ENCODE peak calls at places on chromosomes 13 and 19, in seven cellular contexts. N is neural crest cell, D is bronchial epithelial cell, G is M059J, Z is fibroblast of mammary gland, H is cardiac fibroblast, F is ACHN. J is an unnamed sample.
A peak's percentile ranks its signal among the peaks of the same experiment; 100 is the strongest.

GRCh38 chr13:19794552-19795143 is 11.9 kb upstream of the PSPC1 start:
- DNase-seq in N (no peak), D (peak; percentile 91), G (no peak), Z (no peak), H (no peak), F (no peak), J (no peak)

GRCh38 chr19:42024622-42025111 is 30.6 kb upstream of the ATP1A3 start:
- DNase-seq in N (no peak), D (no peak), G (peak; percentile 71), Z (no peak), H (peak; percentile 66), F (no peak), J (no peak)

GRCh38 chr13:43894438-43894837 is 14.7 kb downstream of the LACC1 start:
- DNase-seq in N (no peak), D (no peak), G (no peak), Z (no peak), H (no peak), F (peak; percentile 27), J (no peak)

GRCh38 chr13:38223093-38223492 is 126.6 kb upstream of the UFM1 start:
- DNase-seq in N (no peak), D (peak; percentile 26), G (peak; percentile 40), Z (peak; percentile 30), H (peak; percentile 59), F (peak; percentile 36), J (no peak)

GRCh38 chr13:30679483-30680330 is 55.6 kb upstream of the ALOX5AP start:
- DNase-seq in N (no peak), D (peak; percentile 41), G (peak; percentile 27), Z (peak; percentile 51), H (peak; percentile 62), F (peak; percentile 42), J (no peak)

GRCh38 chr19:53594811-53595509 is 36.8 kb upstream of the DPRX start:
- DNase-seq in N (no peak), D (no peak), G (no peak), Z (no peak), H (no peak), F (no peak), J (no peak)

GRCh38 chr19:14901675-14902260 is 15.8 kb upstream of the OR7A17 start:
- DNase-seq in N (no peak), D (peak; percentile 2), G (no peak), Z (no peak), H (no peak), F (no peak), J (no peak)

GRCh38 chr19:2266183-2266993 is 10.2 kb upstream of the JSRP1 start:
- DNase-seq in N (no peak), D (peak; percentile 53), G (peak; percentile 68), Z (peak; percentile 82), H (peak; percentile 89), F (no peak), J (no peak)

GRCh38 chr19:1062387-1063029 is 4.5 kb upstream of the ARHGAP45 start:
- DNase-seq in N (no peak), D (no peak), G (no peak), Z (no peak), H (no peak), F (no peak), J (no peak)

GRCh38 chr13:48741377-48741776 is 87.6 kb downstream of the CYSLTR2 start:
- DNase-seq in N (no peak), D (no peak), G (peak; percentile 23), Z (peak; percentile 59), H (peak; percentile 50), F (no peak), J (no peak)

GRCh38 chr13:40550130-40550529 is 116.3 kb downstream of the FOXO1 start:
- DNase-seq in N (no peak), D (peak; percentile 35), G (peak; percentile 33), Z (peak; percentile 79), H (no peak), F (no peak), J (no peak)

GRCh38 chr13:89057862-89058261 is 1386.7 kb downstream of the SLITRK5 start:
- DNase-seq in N (no peak), D (no peak), G (no peak), Z (no peak), H (no peak), F (no peak), J (no peak)

GRCh38 chr19:3360494-3361383 is 5.6 kb upstream of the NFIC start:
- DNase-seq in N (no peak), D (no peak), G (no peak), Z (peak; percentile 32), H (no peak), F (peak; percentile 33), J (peak; percentile 32)

GRCh38 chr19:38224014-38224862 is at the start of gene DPF1:
- DNase-seq in N (peak; percentile 84), D (peak; percentile 44), G (peak; percentile 86), Z (peak; percentile 55), H (peak; percentile 68), F (peak; percentile 78), J (no peak)

GRCh38 chr13:27374650-27375049 is 49.8 kb upstream of the GTF3A start:
- DNase-seq in N (peak; percentile 62), D (peak; percentile 77), G (peak; percentile 80), Z (peak; percentile 90), H (peak; percentile 85), F (peak; percentile 82), J (no peak)

GRCh38 chr19:44585371-44586141 is 27.8 kb upstream of the IGSF23 start:
- DNase-seq in N (no peak), D (peak; percentile 46), G (peak; percentile 92), Z (peak; percentile 42), H (peak; percentile 60), F (no peak), J (no peak)

GRCh38 chr19:57269515-57270250 is 10.6 kb upstream of the ZNF460 start:
- DNase-seq in N (no peak), D (peak; percentile 95), G (peak; percentile 94), Z (peak; percentile 89), H (peak; percentile 65), F (no peak), J (no peak)

GRCh38 chr13:110771194-110771593 is 57.7 kb downstream of the ING1 start:
- DNase-seq in N (no peak), D (no peak), G (peak; percentile 40), Z (peak; percentile 44), H (peak; percentile 41), F (no peak), J (no peak)

GRCh38 chr13:49652691-49653305 is 24.5 kb downstream of the ARL11 start:
- DNase-seq in N (peak; percentile 32), D (no peak), G (peak; percentile 26), Z (peak; percentile 49), H (peak; percentile 30), F (peak; percentile 29), J (no peak)

GRCh38 chr19:15304140-15304705 is 28.1 kb downstream of the BRD4 start:
- DNase-seq in N (no peak), D (no peak), G (no peak), Z (peak; percentile 62), H (no peak), F (no peak), J (no peak)

GRCh38 chr13:109362606-109363005 is 423.8 kb downstream of the IRS2 start:
- DNase-seq in N (no peak), D (no peak), G (no peak), Z (no peak), H (no peak), F (no peak), J (no peak)

GRCh38 chr13:24681930-24682329 is 1.7 kb downstream of the ATP12A start:
- DNase-seq in N (no peak), D (no peak), G (no peak), Z (no peak), H (no peak), F (no peak), J (no peak)

GRCh38 chr13:70353096-70353495 is 244.8 kb upstream of the KLHL1 start:
- DNase-seq in N (no peak), D (no peak), G (no peak), Z (no peak), H (no peak), F (no peak), J (no peak)

GRCh38 chr13:46615888-46616531 is 63.0 kb downstream of the LRCH1 start:
- DNase-seq in N (no peak), D (no peak), G (peak; percentile 37), Z (peak; percentile 37), H (peak; percentile 68), F (no peak), J (no peak)

GRCh38 chr13:52405369-52405766 is 604 bp downstream of the THSD1 start:
- DNase-seq in N (no peak), D (no peak), G (no peak), Z (peak; percentile 11), H (no peak), F (peak; percentile 15), J (no peak)

GRCh38 chr19:19485161-19485997 is 30.0 kb downstream of the TSSK6 start:
- DNase-seq in N (no peak), D (no peak), G (no peak), Z (peak; percentile 45), H (peak; percentile 45), F (no peak), J (no peak)

GRCh38 chr13:45951724-45952123 is 100.2 kb upstream of the SIAH3 start:
- DNase-seq in N (no peak), D (peak; percentile 10), G (no peak), Z (peak; percentile 37), H (peak; percentile 7), F (no peak), J (no peak)

GRCh38 chr19:44626067-44626624 is 12.8 kb downstream of the IGSF23 start:
- DNase-seq in N (no peak), D (peak; percentile 95), G (peak; percentile 99), Z (peak; percentile 94), H (peak; percentile 90), F (peak; percentile 96), J (no peak)

GRCh38 chr13:25691654-25692053 is 319.9 kb downstream of the ATP8A2 start:
- DNase-seq in N (no peak), D (no peak), G (no peak), Z (no peak), H (no peak), F (no peak), J (no peak)

GRCh38 chr19:4067396-4068057 is 828 bp upstream of the ZBTB7A start:
- DNase-seq in N (no peak), D (no peak), G (no peak), Z (no peak), H (no peak), F (no peak), J (no peak)

GRCh38 chr13:33261426-33262068 is 24.0 kb downstream of the STARD13 start:
- DNase-seq in N (no peak), D (no peak), G (no peak), Z (no peak), H (no peak), F (no peak), J (no peak)

GRCh38 chr13:113880651-113881611 is 17.1 kb upstream of the GAS6 start:
- DNase-seq in N (no peak), D (peak; percentile 14), G (peak; percentile 61), Z (no peak), H (no peak), F (no peak), J (no peak)

GRCh38 chr19:15296353-15296752 is 36.0 kb downstream of the BRD4 start:
- DNase-seq in N (no peak), D (no peak), G (no peak), Z (no peak), H (peak; percentile 59), F (no peak), J (no peak)

GRCh38 chr13:87129602-87130300 is 541.4 kb upstream of the SLITRK5 start:
- DNase-seq in N (no peak), D (peak; percentile 72), G (peak; percentile 42), Z (peak; percentile 27), H (peak; percentile 21), F (peak; percentile 5), J (no peak)

GRCh38 chr13:110343241-110343865 is 36.3 kb downstream of the COL4A2 start:
- DNase-seq in N (no peak), D (peak; percentile 96), G (no peak), Z (no peak), H (no peak), F (no peak), J (no peak)

J was measured in central memory CD8-positive, alpha-beta T cell.